ENCODE peak calls at places on chromosomes 1 and 21, in six cellular contexts. J is HepG2, I is K562, O is SK-N-SH, Z is GM12878, V is H1. Q is an unnamed sample.

GRCh38 chr1:110673197-110673701 is 1.5 kb downstream of the KCNA3 start:
- DNase-seq in J (no peak), O (peak; percentile 50), Z (no peak), I (no peak), V (no peak), Q (no peak)

GRCh38 chr1:13706058-13706457 is 6.1 kb downstream of the PRDM2 start:
- DNase-seq in O (no peak), J (no peak), I (no peak), V (no peak), Z (no peak), Q (no peak)

GRCh38 chr1:154791292-154792278 is 78.5 kb downstream of the KCNN3 start:
- DNase-seq in J (no peak), I (no peak), V (no peak), O (no peak), Z (peak; percentile 88), Q (no peak)

GRCh38 chr1:100387644-100388350 is 35.5 kb downstream of the CDC14A start:
- DNase-seq in O (no peak), I (no peak), Z (no peak), V (no peak), J (no peak), Q (no peak)

GRCh38 chr1:99177465-99177864 is 86.8 kb upstream of the PLPPR4 start:
- DNase-seq in I (no peak), J (no peak), Z (no peak), V (no peak), O (no peak), Q (no peak)

GRCh38 chr1:200753650-200754198 is 15.0 kb downstream of the CAMSAP2 start:
- DNase-seq in V (no peak), Z (no peak), J (no peak), I (no peak), O (no peak), Q (no peak)

GRCh38 chr1:27527223-27527856 is 37.4 kb upstream of the WASF2 start:
- DNase-seq in J (no peak), O (peak; percentile 80), I (peak; percentile 90), V (peak; percentile 80), Z (no peak), Q (no peak)

GRCh38 chr1:30911061-30911954 is 2.8 kb upstream of the SDC3 start:
- DNase-seq in I (peak; percentile 94), J (peak; percentile 54), Z (no peak), V (peak; percentile 57), O (peak; percentile 88), Q (peak; percentile 65)

GRCh38 chr21:41566500-41567014 is 58.6 kb upstream of the TMPRSS2 start:
- DNase-seq in I (no peak), Z (no peak), V (no peak), J (no peak), O (no peak), Q (no peak)

GRCh38 chr1:248823517-248824001 is 2.2 kb downstream of the SH3BP5L start:
- DNase-seq in V (no peak), J (no peak), Z (no peak), O (no peak), I (no peak), Q (no peak)

GRCh38 chr1:15618685-15619525 is 1.6 kb downstream of the DDI2 start:
- DNase-seq in J (peak; percentile 94), I (no peak), V (no peak), O (no peak), Z (no peak), Q (no peak)

GRCh38 chr1:15620155-15620545 is 2.9 kb downstream of the DDI2 start:
- DNase-seq in Z (no peak), O (no peak), I (peak; percentile 49), V (no peak), J (no peak), Q (no peak)

GRCh38 chr1:15617874-15618684 is 821 bp downstream of the DDI2 start:
- DNase-seq in V (no peak), Z (peak; percentile 49), I (peak; percentile 67), O (peak; percentile 73), J (peak; percentile 74), Q (peak; percentile 28)

GRCh38 chr1:15617173-15617873 is at the start of gene DDI2:
- DNase-seq in Z (peak; percentile 79), O (peak; percentile 96), V (peak; percentile 89), J (peak; percentile 86), I (peak; percentile 99), Q (peak; percentile 97)

DNA sequence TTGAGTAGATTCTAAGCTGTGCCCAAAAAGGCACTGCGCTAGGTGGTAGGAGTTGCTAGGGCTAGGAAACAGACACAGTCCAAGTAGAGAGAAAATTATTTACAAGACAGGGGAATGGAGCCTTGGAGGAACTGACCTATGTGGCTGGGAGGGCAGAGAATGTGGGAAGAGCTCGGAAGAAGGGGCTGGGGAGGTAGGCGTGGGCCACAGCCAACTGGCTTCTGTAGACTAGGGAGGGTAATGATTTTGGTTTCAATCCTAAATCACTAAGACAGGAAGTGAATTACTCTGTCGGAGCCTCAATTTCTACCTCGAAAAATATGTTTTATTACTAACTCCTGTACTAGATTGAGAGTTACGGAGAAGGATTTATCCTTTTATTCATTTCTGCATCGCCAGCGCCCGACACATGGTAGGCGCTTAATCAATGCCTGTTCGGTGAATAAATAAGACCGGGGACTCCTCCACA is 520 bp upstream of the DDI2 start:
- DNase-seq in V (no peak), J (no peak), O (peak; percentile 38), Z (no peak), I (no peak), Q (no peak)
- H3K4me3 ChIP-seq in V (peak overlapping the region; percentile 51), J (peak overlapping the region; percentile 87), O (peak overlapping the region; percentile 89), Z (peak overlapping the region; percentile 70), I (peak overlapping the region; percentile 94), Q (peak overlapping the region; percentile 47)

DNA sequence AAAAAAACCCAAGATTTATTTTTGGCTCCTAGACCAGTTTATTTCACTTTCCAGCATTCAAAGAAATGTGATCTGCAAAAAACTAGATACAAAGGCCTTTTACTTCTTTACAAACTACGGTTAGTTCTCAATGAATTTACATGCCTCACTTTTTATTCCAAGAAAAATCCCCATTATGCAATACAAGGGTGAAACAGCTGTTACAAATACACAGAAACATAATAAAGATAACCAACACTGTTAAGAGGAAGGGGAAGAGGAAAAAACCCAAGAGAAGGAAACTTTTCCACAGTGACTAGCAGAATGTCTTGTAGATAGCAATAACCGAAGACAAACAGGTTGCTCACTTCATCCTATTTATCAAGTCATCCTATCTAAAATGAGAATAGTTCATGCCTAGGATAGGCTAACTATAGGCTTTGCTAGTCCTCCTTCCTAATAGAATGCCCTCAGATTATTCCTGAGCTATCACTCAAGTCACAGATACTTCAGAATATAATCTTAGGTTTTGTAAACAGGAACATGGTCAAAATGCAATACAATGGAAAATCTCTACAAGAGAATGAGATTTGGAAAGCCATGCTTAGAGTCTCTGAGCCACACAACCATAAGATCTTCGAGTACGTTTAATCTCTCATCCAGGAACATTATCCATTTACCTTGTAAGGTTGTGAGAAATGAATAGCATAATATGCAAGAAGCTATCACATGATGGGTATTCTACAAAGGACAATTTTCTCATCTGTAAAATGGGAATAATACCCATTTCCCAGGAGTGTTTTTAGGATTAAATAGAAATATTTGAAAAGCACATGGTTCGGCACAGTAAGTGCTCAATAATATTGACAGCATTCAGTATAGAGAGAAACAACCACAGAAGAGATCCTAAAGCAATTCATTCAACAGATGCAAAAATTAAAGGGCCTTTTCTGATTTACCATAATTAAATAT is 5.4 kb downstream of the PNRC2 start:
- DNase-seq in I (no peak), V (no peak), O (no peak), Z (no peak), J (no peak), Q (peak; percentile 39)
- TF ChIP-seq GABPA in I (no peak), V (no peak), O (no peak), Z (no peak), J (no peak), Q (no peak)

DNA sequence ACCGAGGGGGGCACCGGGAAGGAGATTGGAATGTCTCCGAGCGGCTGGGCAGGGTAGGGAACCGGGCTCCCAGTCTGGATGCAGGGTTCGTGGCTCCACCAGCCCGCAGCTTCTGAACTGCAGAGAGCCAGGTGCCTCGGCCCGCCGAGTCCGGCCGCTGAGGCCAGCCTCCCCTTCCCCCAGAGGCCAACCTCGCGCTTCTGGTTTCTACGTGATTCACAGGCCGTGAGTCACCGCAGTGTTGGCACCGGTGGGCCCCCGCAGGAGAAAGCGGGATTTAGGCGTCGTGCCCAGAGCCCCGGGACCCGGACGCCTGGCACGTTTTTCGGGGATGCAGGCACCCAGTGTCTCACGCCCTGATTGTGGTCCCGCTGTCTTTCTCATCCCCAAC is 458 bp downstream of the CRABP2 start:
- DNase-seq in I (no peak), O (no peak), V (no peak), Z (no peak), J (no peak), Q (no peak)
- TF ChIP-seq POLR2AphosphoS5 in I (no peak), O (no peak), V (no peak), Z (no peak), J (no peak), Q (no peak)

GRCh38 chr1:66356605-66357004 is 177.3 kb upstream of the SGIP1 start:
- DNase-seq in O (no peak), V (no peak), J (no peak), Z (no peak), I (no peak), Q (no peak)
- H3K4me3 ChIP-seq in O (no peak overlapping the region), V (no peak overlapping the region), J (no peak overlapping the region), Z (no peak overlapping the region), I (no peak overlapping the region), Q (no peak overlapping the region)

Q was measured in HL-60.